ENCODE peak calls at places on chromosomes 1 and 21, in seven cellular contexts. One of them, this sample, is unnamed.

GRCh38 chr1:198657550-198658064 is 18.8 kb downstream of the PTPRC start:
- DNase-seq in thoracic aorta: no peak
- DNase-seq in fibroblast of mammary gland: peak
- DNase-seq in PC-3: peak
- DNase-seq in uterus: no peak
- DNase-seq in cardiac fibroblast: peak
- DNase-seq in left lung: no peak
- DNase-seq in this sample: peak

GRCh38 chr1:22154063-22154462 is 11.2 kb upstream of the WNT4 start:
- DNase-seq in left lung: no peak
- DNase-seq in thoracic aorta: no peak
- DNase-seq in PC-3: no peak
- DNase-seq in cardiac fibroblast: no peak
- DNase-seq in uterus: no peak
- DNase-seq in fibroblast of mammary gland: no peak
- DNase-seq in this sample: no peak

GRCh38 chr1:203465146-203465798 is 10.3 kb upstream of the PRELP start:
- DNase-seq in thoracic aorta: no peak
- DNase-seq in uterus: peak
- DNase-seq in fibroblast of mammary gland: no peak
- DNase-seq in left lung: no peak
- DNase-seq in cardiac fibroblast: no peak
- DNase-seq in PC-3: no peak
- DNase-seq in this sample: peak

GRCh38 chr1:5909576-5910275 is 82.5 kb downstream of the NPHP4 start:
- DNase-seq in thoracic aorta: no peak
- DNase-seq in cardiac fibroblast: no peak
- DNase-seq in left lung: peak
- DNase-seq in fibroblast of mammary gland: no peak
- DNase-seq in uterus: no peak
- DNase-seq in PC-3: no peak
- DNase-seq in this sample: no peak

GRCh38 chr1:218742478-218743260 is 397.5 kb downstream of the TGFB2 start:
- DNase-seq in left lung: no peak
- DNase-seq in fibroblast of mammary gland: no peak
- DNase-seq in uterus: no peak
- DNase-seq in cardiac fibroblast: no peak
- DNase-seq in PC-3: peak
- DNase-seq in thoracic aorta: no peak
- DNase-seq in this sample: peak

GRCh38 chr1:241799414-241799813 is 48.6 kb upstream of the EXO1 start:
- DNase-seq in uterus: no peak
- DNase-seq in cardiac fibroblast: no peak
- DNase-seq in PC-3: no peak
- DNase-seq in left lung: no peak
- DNase-seq in thoracic aorta: no peak
- DNase-seq in fibroblast of mammary gland: peak
- DNase-seq in this sample: peak

GRCh38 chr1:21517660-21518480 is 8.6 kb downstream of the ALPL start:
- DNase-seq in PC-3: no peak
- DNase-seq in cardiac fibroblast: no peak
- DNase-seq in uterus: no peak
- DNase-seq in left lung: no peak
- DNase-seq in thoracic aorta: no peak
- DNase-seq in fibroblast of mammary gland: no peak
- DNase-seq in this sample: no peak

GRCh38 chr1:62325076-62325475 is 5.8 kb upstream of the KANK4 start:
- DNase-seq in uterus: no peak
- DNase-seq in PC-3: peak
- DNase-seq in fibroblast of mammary gland: peak
- DNase-seq in left lung: no peak
- DNase-seq in cardiac fibroblast: peak
- DNase-seq in thoracic aorta: no peak
- DNase-seq in this sample: peak

GRCh38 chr1:118928739-118929554 is 59.2 kb downstream of the TBX15 start:
- DNase-seq in cardiac fibroblast: peak
- DNase-seq in uterus: no peak
- DNase-seq in thoracic aorta: no peak
- DNase-seq in left lung: no peak
- DNase-seq in fibroblast of mammary gland: peak
- DNase-seq in PC-3: peak
- DNase-seq in this sample: peak

GRCh38 chr1:37752583-37753471 is 12.1 kb downstream of the EPHA10 start:
- DNase-seq in thoracic aorta: no peak
- DNase-seq in uterus: no peak
- DNase-seq in fibroblast of mammary gland: no peak
- DNase-seq in left lung: no peak
- DNase-seq in cardiac fibroblast: peak
- DNase-seq in PC-3: peak
- DNase-seq in this sample: peak
- H3K4me3 ChIP-seq in thoracic aorta: no peak
- H3K4me3 ChIP-seq in uterus: no peak
- H3K4me3 ChIP-seq in fibroblast of mammary gland: no peak
- H3K4me3 ChIP-seq in left lung: peak
- H3K4me3 ChIP-seq in cardiac fibroblast: no peak
- H3K4me3 ChIP-seq in PC-3: peak
- H3K4me3 ChIP-seq in this sample: no peak

DNA sequence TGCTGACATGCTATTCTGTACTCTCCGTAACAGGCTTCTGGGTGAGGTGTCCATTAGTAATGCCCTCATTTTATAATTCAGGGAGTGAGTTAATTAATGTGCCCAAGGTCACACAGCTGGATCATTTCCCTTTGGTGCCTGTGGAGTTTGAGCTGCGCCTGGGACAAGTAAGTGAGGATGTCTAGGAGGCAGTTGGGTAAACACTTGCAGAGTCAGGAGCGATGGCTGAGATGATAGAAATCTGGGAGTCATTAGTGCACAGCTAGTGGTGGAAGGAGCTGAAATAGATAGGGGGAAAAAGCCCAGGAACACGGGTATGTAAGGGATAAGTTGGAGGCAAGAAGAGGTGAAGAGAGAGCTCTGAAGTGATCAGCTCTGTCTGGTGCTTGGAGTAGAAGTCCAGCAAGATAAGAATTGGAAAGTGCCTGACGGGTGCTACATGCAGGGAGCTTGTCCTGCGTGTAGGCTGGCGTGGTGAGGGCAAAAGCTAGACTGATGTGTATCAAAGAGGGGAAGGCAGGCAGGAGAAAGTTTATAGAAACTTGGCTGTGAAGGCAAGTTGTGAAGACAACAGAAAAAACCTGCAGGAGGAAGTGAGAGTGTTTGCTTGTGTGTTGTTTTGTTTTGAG is 1.7 kb upstream of the SCAF4 start:
- DNase-seq in cardiac fibroblast: no peak
- DNase-seq in PC-3: no peak
- DNase-seq in uterus: no peak
- DNase-seq in left lung: no peak
- DNase-seq in fibroblast of mammary gland: peak
- DNase-seq in thoracic aorta: no peak
- DNase-seq in this sample: peak
- H3K4me3 ChIP-seq in cardiac fibroblast: no peak
- H3K4me3 ChIP-seq in PC-3: no peak
- H3K4me3 ChIP-seq in uterus: no peak
- H3K4me3 ChIP-seq in left lung: no peak
- H3K4me3 ChIP-seq in fibroblast of mammary gland: no peak
- H3K4me3 ChIP-seq in thoracic aorta: no peak
- H3K4me3 ChIP-seq in this sample: no peak

GRCh38 chr1:26471201-26471497 is 1.1 kb upstream of the HMGN2 start:
- DNase-seq in thoracic aorta: no peak
- DNase-seq in uterus: no peak
- DNase-seq in fibroblast of mammary gland: no peak
- DNase-seq in left lung: no peak
- DNase-seq in cardiac fibroblast: no peak
- DNase-seq in PC-3: no peak
- DNase-seq in this sample: no peak
- H3K4me3 ChIP-seq in thoracic aorta: peak
- H3K4me3 ChIP-seq in uterus: no peak
- H3K4me3 ChIP-seq in fibroblast of mammary gland: peak
- H3K4me3 ChIP-seq in left lung: peak
- H3K4me3 ChIP-seq in cardiac fibroblast: no peak
- H3K4me3 ChIP-seq in PC-3: peak
- H3K4me3 ChIP-seq in this sample: peak

GRCh38 chr1:48817505-48818114 is 40.9 kb upstream of the BEND5 start:
- DNase-seq in uterus: peak
- DNase-seq in left lung: peak
- DNase-seq in cardiac fibroblast: peak
- DNase-seq in thoracic aorta: no peak
- DNase-seq in fibroblast of mammary gland: peak
- DNase-seq in PC-3: peak
- DNase-seq in this sample: peak

DNA sequence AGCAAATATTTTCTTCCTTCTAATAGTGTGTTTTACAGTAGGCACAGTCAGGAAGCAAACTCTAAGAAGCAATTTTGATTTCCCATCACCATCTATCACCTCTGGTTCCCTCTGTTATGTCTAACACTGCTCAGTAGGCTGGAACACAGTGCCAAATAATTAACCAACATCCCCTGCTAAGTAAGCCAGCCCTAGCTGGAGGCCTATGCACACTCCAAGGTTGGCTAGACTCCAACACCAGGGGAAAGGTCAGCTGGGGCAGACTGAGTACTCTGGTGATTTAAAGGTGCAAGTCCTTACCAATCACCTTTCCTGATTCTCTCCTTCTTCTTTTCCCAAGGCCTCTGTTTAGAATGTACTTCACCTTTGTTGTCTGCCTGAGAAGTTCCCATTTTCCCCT is 46.5 kb upstream of the BEND5 start:
- DNase-seq in left lung: peak
- DNase-seq in uterus: no peak
- DNase-seq in fibroblast of mammary gland: no peak
- DNase-seq in thoracic aorta: no peak
- DNase-seq in PC-3: no peak
- DNase-seq in cardiac fibroblast: no peak
- DNase-seq in this sample: peak
- H3K4me3 ChIP-seq in left lung: no peak
- H3K4me3 ChIP-seq in uterus: no peak
- H3K4me3 ChIP-seq in fibroblast of mammary gland: no peak
- H3K4me3 ChIP-seq in thoracic aorta: no peak
- H3K4me3 ChIP-seq in PC-3: no peak
- H3K4me3 ChIP-seq in cardiac fibroblast: no peak
- H3K4me3 ChIP-seq in this sample: no peak

DNA sequence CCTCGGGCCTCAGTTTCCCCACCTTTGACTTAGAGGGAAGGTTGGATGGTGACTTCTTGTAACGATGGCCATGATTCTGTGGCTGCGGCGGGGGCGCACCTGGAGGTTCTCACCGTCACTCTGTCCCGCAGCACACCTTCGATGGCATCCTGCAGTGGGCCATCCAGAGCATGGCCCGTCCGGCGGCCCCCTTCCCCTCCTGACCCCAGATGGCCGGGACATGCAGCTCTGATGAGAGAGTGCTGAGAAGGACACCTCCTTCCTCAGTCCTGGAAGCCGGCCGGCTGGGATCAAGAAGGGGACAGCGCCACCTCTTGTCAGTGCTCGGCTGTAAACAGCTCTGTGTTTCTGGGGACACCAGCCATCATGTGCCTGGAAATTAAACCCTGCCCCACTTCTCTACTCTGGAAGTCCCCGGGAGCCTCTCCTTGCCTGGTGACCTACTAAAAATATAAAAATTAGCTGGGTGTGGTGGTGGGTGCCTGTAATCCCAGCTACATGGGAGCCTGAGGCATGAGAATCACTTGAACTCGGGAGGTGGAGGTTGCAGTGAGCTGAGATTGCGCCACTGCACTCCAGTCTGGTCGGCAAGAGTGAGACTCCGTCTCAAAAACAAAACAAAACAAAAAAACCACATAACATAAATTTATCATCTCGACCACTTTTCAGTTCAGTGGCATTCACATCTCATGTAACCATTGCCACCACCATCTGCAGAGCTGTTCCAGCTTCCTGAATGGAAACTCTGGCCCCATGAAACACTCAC is 2.1 kb upstream of the PFKL start:
- DNase-seq in fibroblast of mammary gland: peak
- DNase-seq in uterus: peak
- DNase-seq in PC-3: peak
- DNase-seq in left lung: peak
- DNase-seq in thoracic aorta: peak
- DNase-seq in cardiac fibroblast: peak
- DNase-seq in this sample: peak
- H3K4me3 ChIP-seq in fibroblast of mammary gland: no peak
- H3K4me3 ChIP-seq in uterus: no peak
- H3K4me3 ChIP-seq in PC-3: no peak
- H3K4me3 ChIP-seq in left lung: no peak
- H3K4me3 ChIP-seq in thoracic aorta: no peak
- H3K4me3 ChIP-seq in cardiac fibroblast: no peak
- H3K4me3 ChIP-seq in this sample: no peak

This sample was measured in foreskin fibroblast.